ENCODE peak calls at places on chromosome 20, in seven cellular contexts. One of them, this sample, is unnamed.

GRCh38 chr20:18031888-18032509 is 25.7 kb downstream of the OVOL2 start:
- DNase-seq in psoas muscle: no peak
- DNase-seq in cardiac fibroblast: no peak
- DNase-seq in GM06990: no peak
- DNase-seq in stomach: no peak
- DNase-seq in brain microvascular endothelial cell: no peak
- DNase-seq in CD8-positive, alpha-beta T cell: no peak
- DNase-seq in this sample: no peak

GRCh38 chr20:8454137-8454712 is 322.2 kb downstream of the PLCB1 start:
- DNase-seq in cardiac fibroblast: peak
- DNase-seq in stomach: no peak
- DNase-seq in CD8-positive, alpha-beta T cell: no peak
- DNase-seq in brain microvascular endothelial cell: peak
- DNase-seq in GM06990: no peak
- DNase-seq in psoas muscle: no peak
- DNase-seq in this sample: peak

GRCh38 chr20:62792182-62792939 is 3.9 kb upstream of the MRGBP start:
- DNase-seq in stomach: no peak
- DNase-seq in brain microvascular endothelial cell: peak
- DNase-seq in psoas muscle: no peak
- DNase-seq in CD8-positive, alpha-beta T cell: no peak
- DNase-seq in cardiac fibroblast: no peak
- DNase-seq in GM06990: no peak
- DNase-seq in this sample: no peak

GRCh38 chr20:40638414-40638813 is 50.6 kb downstream of the MAFB start:
- DNase-seq in stomach: no peak
- DNase-seq in CD8-positive, alpha-beta T cell: peak
- DNase-seq in GM06990: no peak
- DNase-seq in brain microvascular endothelial cell: no peak
- DNase-seq in cardiac fibroblast: no peak
- DNase-seq in psoas muscle: no peak
- DNase-seq in this sample: peak

GRCh38 chr20:18052856-18053255 is 4.9 kb downstream of the OVOL2 start:
- DNase-seq in stomach: no peak
- DNase-seq in GM06990: no peak
- DNase-seq in psoas muscle: no peak
- DNase-seq in cardiac fibroblast: no peak
- DNase-seq in brain microvascular endothelial cell: no peak
- DNase-seq in CD8-positive, alpha-beta T cell: no peak
- DNase-seq in this sample: peak

GRCh38 chr20:47317127-47317895 is 39.2 kb downstream of the ZMYND8 start:
- DNase-seq in stomach: peak
- DNase-seq in brain microvascular endothelial cell: peak
- DNase-seq in CD8-positive, alpha-beta T cell: peak
- DNase-seq in GM06990: peak
- DNase-seq in cardiac fibroblast: peak
- DNase-seq in psoas muscle: peak
- DNase-seq in this sample: peak

GRCh38 chr20:11168026-11168425 is 494.2 kb upstream of the JAG1 start:
- DNase-seq in brain microvascular endothelial cell: no peak
- DNase-seq in CD8-positive, alpha-beta T cell: no peak
- DNase-seq in GM06990: no peak
- DNase-seq in cardiac fibroblast: no peak
- DNase-seq in stomach: no peak
- DNase-seq in psoas muscle: no peak
- DNase-seq in this sample: peak

GRCh38 chr20:63494084-63494419 is 4.8 kb downstream of the EEF1A2 start:
- DNase-seq in brain microvascular endothelial cell: no peak
- DNase-seq in stomach: no peak
- DNase-seq in psoas muscle: peak
- DNase-seq in GM06990: no peak
- DNase-seq in cardiac fibroblast: no peak
- DNase-seq in CD8-positive, alpha-beta T cell: no peak
- DNase-seq in this sample: no peak

GRCh38 chr20:45911486-45912343 is at the start of gene PLTP:
- DNase-seq in GM06990: peak
- DNase-seq in cardiac fibroblast: peak
- DNase-seq in stomach: peak
- DNase-seq in brain microvascular endothelial cell: peak
- DNase-seq in psoas muscle: peak
- DNase-seq in CD8-positive, alpha-beta T cell: peak
- DNase-seq in this sample: no peak

GRCh38 chr20:24969203-24970029 is 20.3 kb downstream of the CST7 start:
- DNase-seq in CD8-positive, alpha-beta T cell: no peak
- DNase-seq in psoas muscle: no peak
- DNase-seq in stomach: no peak
- DNase-seq in GM06990: no peak
- DNase-seq in cardiac fibroblast: no peak
- DNase-seq in brain microvascular endothelial cell: no peak
- DNase-seq in this sample: no peak

GRCh38 chr20:44734938-44735337 is 10.7 kb upstream of the KCNK15 start:
- DNase-seq in CD8-positive, alpha-beta T cell: no peak
- DNase-seq in GM06990: no peak
- DNase-seq in brain microvascular endothelial cell: peak
- DNase-seq in cardiac fibroblast: peak
- DNase-seq in stomach: no peak
- DNase-seq in psoas muscle: no peak
- DNase-seq in this sample: peak

GRCh38 chr20:47031821-47032220 is 137.2 kb downstream of the EYA2 start:
- DNase-seq in psoas muscle: no peak
- DNase-seq in CD8-positive, alpha-beta T cell: no peak
- DNase-seq in brain microvascular endothelial cell: no peak
- DNase-seq in GM06990: no peak
- DNase-seq in cardiac fibroblast: no peak
- DNase-seq in stomach: no peak
- DNase-seq in this sample: no peak

GRCh38 chr20:36847710-36848040 is 28.3 kb upstream of the TLDC2 start:
- DNase-seq in CD8-positive, alpha-beta T cell: no peak
- DNase-seq in stomach: no peak
- DNase-seq in GM06990: no peak
- DNase-seq in psoas muscle: no peak
- DNase-seq in brain microvascular endothelial cell: no peak
- DNase-seq in cardiac fibroblast: peak
- DNase-seq in this sample: peak

GRCh38 chr20:39698706-39699211 is 736.6 kb downstream of the DHX35 start:
- DNase-seq in cardiac fibroblast: no peak
- DNase-seq in CD8-positive, alpha-beta T cell: no peak
- DNase-seq in stomach: no peak
- DNase-seq in GM06990: no peak
- DNase-seq in brain microvascular endothelial cell: no peak
- DNase-seq in psoas muscle: no peak
- DNase-seq in this sample: no peak

GRCh38 chr20:3156811-3157619 is 2.6 kb downstream of the FASTKD5 start:
- DNase-seq in GM06990: peak
- DNase-seq in psoas muscle: no peak
- DNase-seq in brain microvascular endothelial cell: no peak
- DNase-seq in stomach: no peak
- DNase-seq in cardiac fibroblast: peak
- DNase-seq in CD8-positive, alpha-beta T cell: no peak
- DNase-seq in this sample: no peak

GRCh38 chr20:58366866-58367265 is 22.2 kb upstream of the VAPB start:
- DNase-seq in CD8-positive, alpha-beta T cell: no peak
- DNase-seq in cardiac fibroblast: peak
- DNase-seq in psoas muscle: no peak
- DNase-seq in GM06990: no peak
- DNase-seq in brain microvascular endothelial cell: no peak
- DNase-seq in stomach: no peak
- DNase-seq in this sample: no peak

GRCh38 chr20:59253779-59254319 is 46.6 kb upstream of the EDN3 start:
- DNase-seq in stomach: no peak
- DNase-seq in cardiac fibroblast: no peak
- DNase-seq in brain microvascular endothelial cell: no peak
- DNase-seq in CD8-positive, alpha-beta T cell: peak
- DNase-seq in GM06990: no peak
- DNase-seq in psoas muscle: no peak
- DNase-seq in this sample: peak

GRCh38 chr20:53643031-53643832 is 49.6 kb upstream of the ZNF217 start:
- DNase-seq in GM06990: peak
- DNase-seq in brain microvascular endothelial cell: peak
- DNase-seq in cardiac fibroblast: peak
- DNase-seq in stomach: peak
- DNase-seq in CD8-positive, alpha-beta T cell: peak
- DNase-seq in psoas muscle: no peak
- DNase-seq in this sample: peak

DNA sequence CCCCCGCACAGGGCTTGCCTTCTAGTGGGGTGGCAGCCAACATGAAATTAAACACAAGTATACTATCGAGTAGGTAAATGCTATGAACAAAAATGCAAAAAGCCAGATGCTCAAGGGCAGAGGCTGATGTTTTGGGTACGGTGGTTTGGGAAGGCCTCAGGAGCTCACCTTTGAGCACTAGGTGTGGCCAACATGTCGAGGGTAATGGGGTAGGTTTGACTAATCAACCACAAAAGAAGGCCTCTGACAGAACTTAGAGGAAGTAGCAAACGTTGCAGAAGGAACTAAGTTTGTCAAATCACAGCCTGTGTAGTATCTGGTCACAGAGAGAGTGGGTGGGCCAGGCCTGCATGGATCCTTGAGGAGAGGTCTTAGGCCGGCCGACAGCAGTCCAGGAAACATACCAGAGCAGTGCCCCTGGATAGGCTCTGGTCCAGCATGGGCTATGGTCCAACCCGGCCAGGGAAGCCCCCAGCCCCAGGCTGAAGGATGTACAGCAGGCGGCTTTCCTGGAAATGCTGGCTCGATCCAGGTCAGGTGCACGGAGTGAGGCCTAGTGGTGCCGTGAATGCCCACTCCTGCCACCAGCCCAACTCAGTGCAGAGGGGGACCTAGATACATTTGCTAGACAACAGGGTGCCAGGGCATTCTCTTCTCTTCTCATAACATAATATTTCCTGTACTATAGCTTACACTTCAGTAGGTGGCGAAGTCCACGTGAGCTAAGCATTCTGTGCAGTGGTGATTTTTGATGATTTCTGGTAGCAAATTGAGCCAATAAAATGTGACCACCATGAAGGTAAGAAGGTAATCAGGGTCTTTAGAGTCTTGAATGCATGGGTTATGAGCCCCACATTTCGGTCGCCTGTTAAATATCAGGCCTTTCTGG is 56.3 kb upstream of the CD93 start:
- DNase-seq in GM06990: peak
- DNase-seq in psoas muscle: no peak
- DNase-seq in brain microvascular endothelial cell: no peak
- DNase-seq in CD8-positive, alpha-beta T cell: no peak
- DNase-seq in cardiac fibroblast: no peak
- DNase-seq in stomach: no peak
- DNase-seq in this sample: no peak
- TF ChIP-seq CTCF in GM06990: no peak
- TF ChIP-seq CTCF in psoas muscle: no peak
- TF ChIP-seq CTCF in brain microvascular endothelial cell: peak
- TF ChIP-seq CTCF in CD8-positive, alpha-beta T cell: no peak
- TF ChIP-seq CTCF in cardiac fibroblast: no peak
- TF ChIP-seq CTCF in stomach: no peak
- TF ChIP-seq CTCF in this sample: no peak

GRCh38 chr20:19785173-19785799 is 27.2 kb downstream of the RIN2 start:
- DNase-seq in GM06990: no peak
- DNase-seq in psoas muscle: no peak
- DNase-seq in stomach: no peak
- DNase-seq in CD8-positive, alpha-beta T cell: no peak
- DNase-seq in brain microvascular endothelial cell: no peak
- DNase-seq in cardiac fibroblast: peak
- DNase-seq in this sample: peak
- TF ChIP-seq CTCF in GM06990: no peak
- TF ChIP-seq CTCF in psoas muscle: no peak
- TF ChIP-seq CTCF in stomach: no peak
- TF ChIP-seq CTCF in CD8-positive, alpha-beta T cell: peak
- TF ChIP-seq CTCF in brain microvascular endothelial cell: no peak
- TF ChIP-seq CTCF in cardiac fibroblast: no peak
- TF ChIP-seq CTCF in this sample: no peak

GRCh38 chr20:48404598-48404997 is 423.2 kb downstream of the PREX1 start:
- DNase-seq in brain microvascular endothelial cell: no peak
- DNase-seq in GM06990: no peak
- DNase-seq in CD8-positive, alpha-beta T cell: no peak
- DNase-seq in psoas muscle: no peak
- DNase-seq in stomach: no peak
- DNase-seq in cardiac fibroblast: no peak
- DNase-seq in this sample: peak

GRCh38 chr20:48406462-48407235 is 421.1 kb downstream of the PREX1 start:
- DNase-seq in stomach: no peak
- DNase-seq in cardiac fibroblast: no peak
- DNase-seq in GM06990: no peak
- DNase-seq in psoas muscle: no peak
- DNase-seq in brain microvascular endothelial cell: no peak
- DNase-seq in CD8-positive, alpha-beta T cell: no peak
- DNase-seq in this sample: no peak

GRCh38 chr20:48403362-48403761 is 424.4 kb downstream of the PREX1 start:
- DNase-seq in cardiac fibroblast: no peak
- DNase-seq in stomach: no peak
- DNase-seq in brain microvascular endothelial cell: no peak
- DNase-seq in GM06990: no peak
- DNase-seq in CD8-positive, alpha-beta T cell: no peak
- DNase-seq in psoas muscle: no peak
- DNase-seq in this sample: no peak

GRCh38 chr20:48407710-48408109 is 420.1 kb downstream of the PREX1 start:
- DNase-seq in brain microvascular endothelial cell: no peak
- DNase-seq in psoas muscle: no peak
- DNase-seq in GM06990: no peak
- DNase-seq in cardiac fibroblast: no peak
- DNase-seq in CD8-positive, alpha-beta T cell: no peak
- DNase-seq in stomach: no peak
- DNase-seq in this sample: no peak

DNA sequence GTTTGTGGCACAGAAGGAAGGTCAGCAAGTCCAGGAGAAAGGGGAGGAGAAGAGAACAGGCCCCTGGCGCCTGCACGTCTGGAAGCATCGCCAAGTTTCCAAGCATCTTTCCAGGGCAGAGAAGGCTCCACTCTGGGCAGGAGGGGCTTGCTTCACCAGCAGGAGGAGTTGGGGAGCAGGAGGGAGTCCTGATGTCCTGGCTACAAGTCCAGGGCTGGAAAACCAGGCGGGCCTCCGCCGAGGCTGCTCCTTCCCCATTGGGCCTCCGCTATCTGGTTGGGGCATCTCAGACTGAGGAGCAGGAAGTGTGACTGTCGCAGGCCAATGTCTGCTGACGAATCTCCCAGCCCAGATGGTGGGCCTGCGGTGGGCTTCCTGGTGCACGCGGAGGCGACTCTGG is 421.9 kb downstream of the PREX1 start:
- DNase-seq in cardiac fibroblast: no peak
- DNase-seq in brain microvascular endothelial cell: no peak
- DNase-seq in stomach: no peak
- DNase-seq in GM06990: no peak
- DNase-seq in CD8-positive, alpha-beta T cell: no peak
- DNase-seq in psoas muscle: no peak
- DNase-seq in this sample: no peak
- TF ChIP-seq CTCF in cardiac fibroblast: no peak
- TF ChIP-seq CTCF in brain microvascular endothelial cell: no peak
- TF ChIP-seq CTCF in stomach: no peak
- TF ChIP-seq CTCF in GM06990: no peak
- TF ChIP-seq CTCF in CD8-positive, alpha-beta T cell: no peak
- TF ChIP-seq CTCF in psoas muscle: no peak
- TF ChIP-seq CTCF in this sample: no peak

DNA sequence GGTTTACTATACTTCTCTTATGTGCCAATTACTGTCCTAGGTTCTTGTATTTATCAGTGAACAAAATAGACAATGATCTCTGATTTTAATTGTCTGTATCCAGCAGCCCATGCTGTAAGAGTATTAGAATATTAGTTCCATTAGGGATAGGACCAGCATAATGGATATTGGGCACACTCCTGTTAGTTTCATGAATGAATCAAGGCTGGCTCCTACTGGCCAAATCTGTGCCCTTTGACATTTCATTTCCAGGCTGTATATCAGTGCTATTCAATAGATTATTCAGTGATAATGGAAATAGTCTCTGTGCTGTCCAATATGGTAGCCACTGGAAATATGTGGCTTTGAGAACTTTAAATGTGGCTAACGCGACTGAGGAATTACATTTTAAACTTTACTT is 1007.9 kb upstream of the FLRT3 start:
- DNase-seq in GM06990: no peak
- DNase-seq in cardiac fibroblast: no peak
- DNase-seq in CD8-positive, alpha-beta T cell: no peak
- DNase-seq in psoas muscle: no peak
- DNase-seq in brain microvascular endothelial cell: no peak
- DNase-seq in stomach: no peak
- DNase-seq in this sample: peak
- TF ChIP-seq CTCF in GM06990: peak
- TF ChIP-seq CTCF in cardiac fibroblast: no peak
- TF ChIP-seq CTCF in CD8-positive, alpha-beta T cell: no peak
- TF ChIP-seq CTCF in psoas muscle: no peak
- TF ChIP-seq CTCF in brain microvascular endothelial cell: no peak
- TF ChIP-seq CTCF in stomach: no peak
- TF ChIP-seq CTCF in this sample: no peak

This sample was measured in MCF 10A.